ENCODE peak calls at places on chromosomes 6 and 20, in ten cellular contexts. One of them, this sample, is unnamed.
A peak's percentile ranks its signal among the peaks of the same experiment; 100 is the strongest.

GRCh38 chr6:119333707-119334295 is 15.8 kb downstream of the MAN1A1 start:
- DNase-seq in fibroblast of the aortic adventitia: no peak
- DNase-seq in naive thymus-derived CD4-positive, alpha-beta T cell: no peak
- DNase-seq in dorsolateral prefrontal cortex: no peak
- DNase-seq in HT-29: peak; percentile 29
- DNase-seq in neuronal stem cell: no peak
- DNase-seq in AG04450: no peak
- DNase-seq in CD8-positive, alpha-beta memory T cell: peak; percentile 31
- DNase-seq in adipocyte: no peak
- DNase-seq in stimulated activated naive CD8-positive, alpha-beta T cell treated with anti-CD3 and anti-CD28 coated beads, Interleukin-15, amount 100 ng/mL, for 72 hours: no peak
- DNase-seq in this sample: no peak

GRCh38 chr20:7629880-7630279 is 310.4 kb downstream of the HAO1 start:
- DNase-seq in fibroblast of the aortic adventitia: no peak
- DNase-seq in naive thymus-derived CD4-positive, alpha-beta T cell: no peak
- DNase-seq in dorsolateral prefrontal cortex: no peak
- DNase-seq in HT-29: no peak
- DNase-seq in neuronal stem cell: no peak
- DNase-seq in AG04450: no peak
- DNase-seq in CD8-positive, alpha-beta memory T cell: no peak
- DNase-seq in adipocyte: no peak
- DNase-seq in stimulated activated naive CD8-positive, alpha-beta T cell treated with anti-CD3 and anti-CD28 coated beads, Interleukin-15, amount 100 ng/mL, for 72 hours: no peak
- DNase-seq in this sample: no peak

GRCh38 chr20:29497261-29497671 is 1760.2 kb upstream of the DEFB115 start:
- DNase-seq in fibroblast of the aortic adventitia: peak; percentile 4
- DNase-seq in naive thymus-derived CD4-positive, alpha-beta T cell: peak; percentile 13
- DNase-seq in dorsolateral prefrontal cortex: no peak
- DNase-seq in HT-29: no peak
- DNase-seq in neuronal stem cell: no peak
- DNase-seq in AG04450: no peak
- DNase-seq in CD8-positive, alpha-beta memory T cell: peak; percentile 10
- DNase-seq in adipocyte: no peak
- DNase-seq in stimulated activated naive CD8-positive, alpha-beta T cell treated with anti-CD3 and anti-CD28 coated beads, Interleukin-15, amount 100 ng/mL, for 72 hours: no peak
- DNase-seq in this sample: no peak

GRCh38 chr20:8722277-8722928 is 346.5 kb upstream of the PLCB4 start:
- DNase-seq in fibroblast of the aortic adventitia: peak; percentile 86
- DNase-seq in naive thymus-derived CD4-positive, alpha-beta T cell: no peak
- DNase-seq in dorsolateral prefrontal cortex: no peak
- DNase-seq in HT-29: peak; percentile 82
- DNase-seq in neuronal stem cell: peak; percentile 57
- DNase-seq in AG04450: peak; percentile 65
- DNase-seq in CD8-positive, alpha-beta memory T cell: peak; percentile 35
- DNase-seq in adipocyte: peak; percentile 89
- DNase-seq in stimulated activated naive CD8-positive, alpha-beta T cell treated with anti-CD3 and anti-CD28 coated beads, Interleukin-15, amount 100 ng/mL, for 72 hours: peak; percentile 24
- DNase-seq in this sample: peak; percentile 50

GRCh38 chr20:22490287-22491187 is 93.8 kb downstream of the FOXA2 start:
- DNase-seq in fibroblast of the aortic adventitia: peak; percentile 16
- DNase-seq in naive thymus-derived CD4-positive, alpha-beta T cell: no peak
- DNase-seq in dorsolateral prefrontal cortex: no peak
- DNase-seq in HT-29: peak; percentile 93
- DNase-seq in neuronal stem cell: peak; percentile 48
- DNase-seq in AG04450: no peak
- DNase-seq in CD8-positive, alpha-beta memory T cell: no peak
- DNase-seq in adipocyte: peak; percentile 0
- DNase-seq in stimulated activated naive CD8-positive, alpha-beta T cell treated with anti-CD3 and anti-CD28 coated beads, Interleukin-15, amount 100 ng/mL, for 72 hours: no peak
- DNase-seq in this sample: peak; percentile 60

GRCh38 chr6:39300739-39301138 is 13.5 kb downstream of the KCNK17 start:
- DNase-seq in fibroblast of the aortic adventitia: no peak
- DNase-seq in naive thymus-derived CD4-positive, alpha-beta T cell: no peak
- DNase-seq in dorsolateral prefrontal cortex: no peak
- DNase-seq in HT-29: no peak
- DNase-seq in neuronal stem cell: no peak
- DNase-seq in AG04450: no peak
- DNase-seq in CD8-positive, alpha-beta memory T cell: no peak
- DNase-seq in adipocyte: no peak
- DNase-seq in stimulated activated naive CD8-positive, alpha-beta T cell treated with anti-CD3 and anti-CD28 coated beads, Interleukin-15, amount 100 ng/mL, for 72 hours: no peak
- DNase-seq in this sample: no peak

GRCh38 chr6:105601541-105602174 is 198.8 kb upstream of the PREP start:
- DNase-seq in fibroblast of the aortic adventitia: peak; percentile 100
- DNase-seq in naive thymus-derived CD4-positive, alpha-beta T cell: no peak
- DNase-seq in dorsolateral prefrontal cortex: peak; percentile 66
- DNase-seq in HT-29: peak; percentile 66
- DNase-seq in neuronal stem cell: no peak
- DNase-seq in AG04450: peak; percentile 97
- DNase-seq in CD8-positive, alpha-beta memory T cell: no peak
- DNase-seq in adipocyte: peak; percentile 98
- DNase-seq in stimulated activated naive CD8-positive, alpha-beta T cell treated with anti-CD3 and anti-CD28 coated beads, Interleukin-15, amount 100 ng/mL, for 72 hours: no peak
- DNase-seq in this sample: peak; percentile 57

GRCh38 chr6:82612475-82612874 is 248.9 kb downstream of the TPBG start:
- DNase-seq in fibroblast of the aortic adventitia: peak; percentile 68
- DNase-seq in naive thymus-derived CD4-positive, alpha-beta T cell: no peak
- DNase-seq in dorsolateral prefrontal cortex: no peak
- DNase-seq in HT-29: no peak
- DNase-seq in neuronal stem cell: no peak
- DNase-seq in AG04450: no peak
- DNase-seq in CD8-positive, alpha-beta memory T cell: no peak
- DNase-seq in adipocyte: peak; percentile 73
- DNase-seq in stimulated activated naive CD8-positive, alpha-beta T cell treated with anti-CD3 and anti-CD28 coated beads, Interleukin-15, amount 100 ng/mL, for 72 hours: no peak
- DNase-seq in this sample: no peak

GRCh38 chr6:137731600-137731959 is 135.5 kb upstream of the TNFAIP3 start:
- DNase-seq in fibroblast of the aortic adventitia: no peak
- DNase-seq in naive thymus-derived CD4-positive, alpha-beta T cell: no peak
- DNase-seq in dorsolateral prefrontal cortex: no peak
- DNase-seq in HT-29: peak; percentile 23
- DNase-seq in neuronal stem cell: no peak
- DNase-seq in AG04450: no peak
- DNase-seq in CD8-positive, alpha-beta memory T cell: no peak
- DNase-seq in adipocyte: no peak
- DNase-seq in stimulated activated naive CD8-positive, alpha-beta T cell treated with anti-CD3 and anti-CD28 coated beads, Interleukin-15, amount 100 ng/mL, for 72 hours: no peak
- DNase-seq in this sample: no peak

GRCh38 chr6:1315560-1316386 is 3.9 kb downstream of the FOXQ1 start:
- DNase-seq in fibroblast of the aortic adventitia: no peak
- DNase-seq in naive thymus-derived CD4-positive, alpha-beta T cell: no peak
- DNase-seq in dorsolateral prefrontal cortex: no peak
- DNase-seq in HT-29: peak; percentile 73
- DNase-seq in neuronal stem cell: no peak
- DNase-seq in AG04450: no peak
- DNase-seq in CD8-positive, alpha-beta memory T cell: no peak
- DNase-seq in adipocyte: no peak
- DNase-seq in stimulated activated naive CD8-positive, alpha-beta T cell treated with anti-CD3 and anti-CD28 coated beads, Interleukin-15, amount 100 ng/mL, for 72 hours: no peak
- DNase-seq in this sample: no peak

GRCh38 chr6:168190646-168191443 is 111.8 kb upstream of the FRMD1 start:
- DNase-seq in fibroblast of the aortic adventitia: no peak
- DNase-seq in naive thymus-derived CD4-positive, alpha-beta T cell: no peak
- DNase-seq in dorsolateral prefrontal cortex: no peak
- DNase-seq in HT-29: no peak
- DNase-seq in neuronal stem cell: no peak
- DNase-seq in AG04450: no peak
- DNase-seq in CD8-positive, alpha-beta memory T cell: no peak
- DNase-seq in adipocyte: no peak
- DNase-seq in stimulated activated naive CD8-positive, alpha-beta T cell treated with anti-CD3 and anti-CD28 coated beads, Interleukin-15, amount 100 ng/mL, for 72 hours: no peak
- DNase-seq in this sample: no peak

GRCh38 chr20:24957326-24957996 is 8.4 kb downstream of the CST7 start:
- DNase-seq in fibroblast of the aortic adventitia: no peak
- DNase-seq in naive thymus-derived CD4-positive, alpha-beta T cell: no peak
- DNase-seq in dorsolateral prefrontal cortex: no peak
- DNase-seq in HT-29: no peak
- DNase-seq in neuronal stem cell: no peak
- DNase-seq in AG04450: no peak
- DNase-seq in CD8-positive, alpha-beta memory T cell: no peak
- DNase-seq in adipocyte: no peak
- DNase-seq in stimulated activated naive CD8-positive, alpha-beta T cell treated with anti-CD3 and anti-CD28 coated beads, Interleukin-15, amount 100 ng/mL, for 72 hours: no peak
- DNase-seq in this sample: no peak

GRCh38 chr6:116475151-116475550 is 14.0 kb downstream of the CALHM6 start:
- DNase-seq in fibroblast of the aortic adventitia: no peak
- DNase-seq in naive thymus-derived CD4-positive, alpha-beta T cell: no peak
- DNase-seq in dorsolateral prefrontal cortex: no peak
- DNase-seq in HT-29: no peak
- DNase-seq in neuronal stem cell: no peak
- DNase-seq in AG04450: no peak
- DNase-seq in CD8-positive, alpha-beta memory T cell: no peak
- DNase-seq in adipocyte: no peak
- DNase-seq in stimulated activated naive CD8-positive, alpha-beta T cell treated with anti-CD3 and anti-CD28 coated beads, Interleukin-15, amount 100 ng/mL, for 72 hours: no peak
- DNase-seq in this sample: no peak

GRCh38 chr6:79301290-79301689 is 66.8 kb upstream of the HMGN3 start:
- DNase-seq in fibroblast of the aortic adventitia: no peak
- DNase-seq in naive thymus-derived CD4-positive, alpha-beta T cell: no peak
- DNase-seq in dorsolateral prefrontal cortex: no peak
- DNase-seq in HT-29: no peak
- DNase-seq in neuronal stem cell: no peak
- DNase-seq in AG04450: no peak
- DNase-seq in CD8-positive, alpha-beta memory T cell: no peak
- DNase-seq in adipocyte: no peak
- DNase-seq in stimulated activated naive CD8-positive, alpha-beta T cell treated with anti-CD3 and anti-CD28 coated beads, Interleukin-15, amount 100 ng/mL, for 72 hours: no peak
- DNase-seq in this sample: no peak

GRCh38 chr6:107632757-107633156 is 142.8 kb downstream of the SOBP start:
- DNase-seq in fibroblast of the aortic adventitia: no peak
- DNase-seq in naive thymus-derived CD4-positive, alpha-beta T cell: no peak
- DNase-seq in dorsolateral prefrontal cortex: no peak
- DNase-seq in HT-29: no peak
- DNase-seq in neuronal stem cell: no peak
- DNase-seq in AG04450: no peak
- DNase-seq in CD8-positive, alpha-beta memory T cell: no peak
- DNase-seq in adipocyte: no peak
- DNase-seq in stimulated activated naive CD8-positive, alpha-beta T cell treated with anti-CD3 and anti-CD28 coated beads, Interleukin-15, amount 100 ng/mL, for 72 hours: no peak
- DNase-seq in this sample: no peak

GRCh38 chr6:14537061-14537460 is 419.5 kb downstream of the CD83 start:
- DNase-seq in fibroblast of the aortic adventitia: peak; percentile 32
- DNase-seq in naive thymus-derived CD4-positive, alpha-beta T cell: no peak
- DNase-seq in dorsolateral prefrontal cortex: no peak
- DNase-seq in HT-29: no peak
- DNase-seq in neuronal stem cell: no peak
- DNase-seq in AG04450: no peak
- DNase-seq in CD8-positive, alpha-beta memory T cell: no peak
- DNase-seq in adipocyte: peak; percentile 44
- DNase-seq in stimulated activated naive CD8-positive, alpha-beta T cell treated with anti-CD3 and anti-CD28 coated beads, Interleukin-15, amount 100 ng/mL, for 72 hours: no peak
- DNase-seq in this sample: no peak

GRCh38 chr20:49543858-49544437 is 24.0 kb downstream of the PTGIS start:
- DNase-seq in fibroblast of the aortic adventitia: no peak
- DNase-seq in naive thymus-derived CD4-positive, alpha-beta T cell: no peak
- DNase-seq in dorsolateral prefrontal cortex: no peak
- DNase-seq in HT-29: no peak
- DNase-seq in neuronal stem cell: no peak
- DNase-seq in AG04450: no peak
- DNase-seq in CD8-positive, alpha-beta memory T cell: no peak
- DNase-seq in adipocyte: no peak
- DNase-seq in stimulated activated naive CD8-positive, alpha-beta T cell treated with anti-CD3 and anti-CD28 coated beads, Interleukin-15, amount 100 ng/mL, for 72 hours: no peak
- DNase-seq in this sample: no peak

GRCh38 chr6:163825033-163825432 is 410.5 kb downstream of the QKI start:
- DNase-seq in fibroblast of the aortic adventitia: no peak
- DNase-seq in naive thymus-derived CD4-positive, alpha-beta T cell: no peak
- DNase-seq in dorsolateral prefrontal cortex: no peak
- DNase-seq in HT-29: no peak
- DNase-seq in neuronal stem cell: no peak
- DNase-seq in AG04450: no peak
- DNase-seq in CD8-positive, alpha-beta memory T cell: no peak
- DNase-seq in adipocyte: no peak
- DNase-seq in stimulated activated naive CD8-positive, alpha-beta T cell treated with anti-CD3 and anti-CD28 coated beads, Interleukin-15, amount 100 ng/mL, for 72 hours: no peak
- DNase-seq in this sample: peak; percentile 64

GRCh38 chr20:9686455-9686854 is 152.4 kb downstream of the PAK5 start:
- DNase-seq in fibroblast of the aortic adventitia: no peak
- DNase-seq in naive thymus-derived CD4-positive, alpha-beta T cell: no peak
- DNase-seq in dorsolateral prefrontal cortex: no peak
- DNase-seq in HT-29: no peak
- DNase-seq in neuronal stem cell: no peak
- DNase-seq in AG04450: no peak
- DNase-seq in CD8-positive, alpha-beta memory T cell: no peak
- DNase-seq in adipocyte: no peak
- DNase-seq in stimulated activated naive CD8-positive, alpha-beta T cell treated with anti-CD3 and anti-CD28 coated beads, Interleukin-15, amount 100 ng/mL, for 72 hours: no peak
- DNase-seq in this sample: no peak

GRCh38 chr20:61720348-61720696 is 345.4 kb downstream of the TAF4 start:
- DNase-seq in fibroblast of the aortic adventitia: no peak
- DNase-seq in naive thymus-derived CD4-positive, alpha-beta T cell: no peak
- DNase-seq in dorsolateral prefrontal cortex: no peak
- DNase-seq in HT-29: no peak
- DNase-seq in neuronal stem cell: no peak
- DNase-seq in AG04450: no peak
- DNase-seq in CD8-positive, alpha-beta memory T cell: no peak
- DNase-seq in adipocyte: no peak
- DNase-seq in stimulated activated naive CD8-positive, alpha-beta T cell treated with anti-CD3 and anti-CD28 coated beads, Interleukin-15, amount 100 ng/mL, for 72 hours: no peak
- DNase-seq in this sample: no peak

This sample was measured in RCC 7860.